ENCODE peak calls at places on chromosome 11, in five cellular contexts. R, U, J, B and T are unnamed samples.

GRCh38 chr11:17588721-17589120 is 41.7 kb downstream of the OTOG start:
- DNase-seq in R (no peak), U (no peak), J (no peak), B (no peak), T (no peak)

GRCh38 chr11:126465573-126466287 is 110.2 kb downstream of the ST3GAL4 start:
- DNase-seq in R (peak; percentile 25), U (peak; percentile 5), J (no peak), B (no peak), T (peak; percentile 28)

GRCh38 chr11:122307480-122308085 is 191.6 kb upstream of the BLID start:
- DNase-seq in R (no peak), U (no peak), J (no peak), B (no peak), T (no peak)

GRCh38 chr11:66327171-66328035 is 8.8 kb downstream of the RIN1 start:
- DNase-seq in R (no peak), U (no peak), J (no peak), B (no peak), T (no peak)

GRCh38 chr11:61554172-61554988 is 26.5 kb downstream of the SYT7 start:
- DNase-seq in R (no peak), U (no peak), J (no peak), B (no peak), T (peak; percentile 57)

GRCh38 chr11:130873766-130874165 is 42.5 kb downstream of the SNX19 start:
- DNase-seq in R (no peak), U (no peak), J (no peak), B (no peak), T (no peak)

GRCh38 chr11:46075168-46075567 is 46.1 kb downstream of the PHF21A start:
- DNase-seq in R (no peak), U (no peak), J (no peak), B (no peak), T (no peak)

GRCh38 chr11:102359372-102359771 is 12.4 kb downstream of the BIRC2 start:
- DNase-seq in R (no peak), U (no peak), J (no peak), B (no peak), T (no peak)

GRCh38 chr11:22192642-22193347 is at the start of gene ANO5:
- DNase-seq in R (peak; percentile 85), U (no peak), J (peak; percentile 87), B (peak; percentile 14), T (peak; percentile 75)

GRCh38 chr11:116180806-116181600 is 591.8 kb downstream of the BUD13 start:
- DNase-seq in R (no peak), U (no peak), J (no peak), B (no peak), T (peak; percentile 70)

GRCh38 chr11:8068605-8069221 is 12.3 kb upstream of the TUB start:
- DNase-seq in R (peak; percentile 62), U (no peak), J (no peak), B (peak; percentile 62), T (no peak)